ENCODE peak calls at places on chromosomes 11 and 22, in eight cellular contexts. H is sigmoid colon, W is spleen, C is suprapubic skin, A is heart left ventricle, K is tibial nerve, S is upper lobe of left lung, U is body of pancreas. M is an unnamed sample.

GRCh38 chr11:128415539-128415938 is 171.8 kb downstream of the ETS1 start:
- DNase-seq in U (no peak), K (no peak), A (no peak), H (no peak), W (no peak), S (no peak), C (no peak), M (no peak)

GRCh38 chr11:35031869-35032268 is 107.1 kb upstream of the CD44 start:
- DNase-seq in C (no peak), K (no peak), A (no peak), U (no peak), W (no peak), S (no peak), H (no peak), M (no peak)

GRCh38 chr11:57499413-57499982 is 16.0 kb downstream of the SLC43A1 start:
- DNase-seq in A (peak; percentile 98), S (peak; percentile 99), H (peak; percentile 99), W (peak; percentile 95), U (peak; percentile 98), K (peak; percentile 97), C (peak; percentile 96), M (peak; percentile 66)

GRCh38 chr11:30285416-30286121 is 37.3 kb upstream of the ARL14EP start:
- DNase-seq in C (no peak), H (no peak), A (no peak), U (no peak), K (no peak), S (no peak), W (no peak), M (no peak)

GRCh38 chr11:111376453-111376871 is 2.6 kb downstream of the POU2AF1 start:
- DNase-seq in H (no peak), U (no peak), S (no peak), W (no peak), K (no peak), C (no peak), A (no peak), M (no peak)

GRCh38 chr11:115869780-115870431 is 365.7 kb upstream of the CADM1 start:
- DNase-seq in A (no peak), K (no peak), H (no peak), U (no peak), C (no peak), S (no peak), W (no peak), M (no peak)

GRCh38 chr11:96607890-96608558 is 218.2 kb downstream of the JRKL start:
- DNase-seq in S (no peak), K (no peak), H (no peak), A (no peak), C (no peak), W (no peak), U (no peak), M (no peak)

GRCh38 chr11:9852465-9852864 is 188.6 kb downstream of the SWAP70 start:
- DNase-seq in S (no peak), C (no peak), U (no peak), A (no peak), H (no peak), K (no peak), W (no peak), M (no peak)

GRCh38 chr22:21939392-21940319 is 13.0 kb downstream of the PPM1F start:
- DNase-seq in C (no peak), K (no peak), A (no peak), H (no peak), U (no peak), W (peak; percentile 85), S (no peak), M (no peak)

GRCh38 chr11:27612932-27613669 is 87.2 kb downstream of the BDNF start:
- DNase-seq in U (no peak), C (no peak), A (no peak), S (no peak), W (no peak), K (no peak), H (no peak), M (no peak)

GRCh38 chr11:122340607-122341006 is 224.6 kb upstream of the BLID start:
- DNase-seq in C (no peak), H (no peak), W (no peak), U (no peak), K (no peak), A (no peak), S (no peak), M (no peak)

GRCh38 chr11:8694137-8694536 is 11.5 kb downstream of the RPL27A start:
- DNase-seq in H (no peak), K (no peak), C (peak; percentile 35), A (no peak), W (no peak), S (no peak), U (no peak), M (no peak)

GRCh38 chr11:102120437-102120935 is 10.2 kb downstream of the YAP1 start:
- DNase-seq in H (no peak), U (no peak), A (no peak), K (no peak), W (no peak), C (no peak), S (no peak), M (no peak)

GRCh38 chr11:17414317-17414737 is 25.9 kb upstream of the KCNJ11 start:
- DNase-seq in U (peak; percentile 84), S (no peak), C (no peak), K (no peak), W (peak; percentile 45), A (no peak), H (no peak), M (peak; percentile 49)

GRCh38 chr11:20158597-20159257 is 1.5 kb downstream of the DBX1 start:
- DNase-seq in C (no peak), S (peak; percentile 42), A (peak; percentile 47), H (peak; percentile 61), U (peak; percentile 70), W (no peak), K (no peak), M (no peak)

GRCh38 chr11:128548655-128549255 is 38.6 kb downstream of the ETS1 start:
- DNase-seq in H (peak; percentile 90), S (peak; percentile 90), K (peak; percentile 30), C (peak; percentile 74), W (peak; percentile 91), A (peak; percentile 85), U (peak; percentile 45), M (peak; percentile 74)

GRCh38 chr11:1442163-1442562 is 44.4 kb downstream of the MOB2 start:
- DNase-seq in C (no peak), S (no peak), W (no peak), K (no peak), U (no peak), A (no peak), H (no peak), M (no peak)

GRCh38 chr11:118522571-118523072 is 4.7 kb upstream of the TTC36 start:
- DNase-seq in U (peak; percentile 48), H (no peak), S (no peak), W (no peak), A (no peak), C (no peak), K (no peak), M (no peak)

GRCh38 chr11:31871310-31872073 is 60.4 kb upstream of the PAX6 start:
- DNase-seq in W (no peak), A (no peak), H (no peak), K (no peak), U (no peak), S (no peak), C (no peak), M (no peak)

GRCh38 chr11:20887137-20887536 is 217.8 kb downstream of the NELL1 start:
- DNase-seq in W (no peak), K (no peak), H (no peak), S (no peak), A (no peak), U (no peak), C (no peak), M (no peak)

GRCh38 chr11:86396403-86396802 is 21.7 kb downstream of the CCDC81 start:
- DNase-seq in W (no peak), K (no peak), H (no peak), A (no peak), C (no peak), U (no peak), S (no peak), M (no peak)

GRCh38 chr11:75554258-75555022 is 7.6 kb upstream of the SERPINH1 start:
- DNase-seq in H (peak; percentile 99), W (no peak), A (peak; percentile 96), S (peak; percentile 90), K (peak; percentile 66), U (peak; percentile 60), C (peak; percentile 91), M (peak; percentile 27)
- H3K27ac ChIP-seq in H (peak overlapping the region; percentile 92), W (peak overlapping the region; percentile 27), A (peak overlapping the region; percentile 89), S (peak overlapping the region; percentile 88), K (peak overlapping the region; percentile 58), U (peak overlapping the region; percentile 20), C (peak overlapping the region; percentile 72), M (peak overlapping the region; percentile 82)

GRCh38 chr11:44763111-44763820 is 36.5 kb downstream of the TSPAN18 start:
- DNase-seq in W (no peak), C (no peak), U (no peak), H (peak; percentile 35), A (no peak), K (no peak), S (no peak), M (no peak)

GRCh38 chr11:44765026-44765595 is 38.3 kb downstream of the TSPAN18 start:
- DNase-seq in C (no peak), K (no peak), U (no peak), W (no peak), S (no peak), H (peak; percentile 55), A (no peak), M (no peak)

GRCh38 chr11:44766112-44766971 is 39.6 kb downstream of the TSPAN18 start:
- DNase-seq in U (peak; percentile 66), W (no peak), S (no peak), A (peak; percentile 77), C (no peak), K (no peak), H (no peak), M (no peak)

GRCh38 chr11:44765676-44766075 is 38.9 kb downstream of the TSPAN18 start:
- DNase-seq in H (no peak), C (no peak), W (no peak), A (no peak), U (no peak), S (no peak), K (no peak), M (no peak)

GRCh38 chr11:44764583-44764982 is 37.8 kb downstream of the TSPAN18 start:
- DNase-seq in K (no peak), H (peak; percentile 35), S (no peak), U (no peak), C (no peak), W (no peak), A (no peak), M (no peak)
- TF ChIP-seq CTCF in K (no peak), H (no peak), S (no peak), U (no peak), C (no peak), W (no peak), A (no peak), M (no peak)

GRCh38 chr22:18056161-18056666 is 21.6 kb upstream of the PEX26 start:
- DNase-seq in W (peak; percentile 84), S (no peak), K (no peak), U (peak; percentile 41), A (no peak), H (no peak), C (no peak), M (peak; percentile 48)
- TF ChIP-seq POLR2A in W (no peak), S (no peak), K (no peak), U (no peak), A (no peak), H (no peak), C (no peak), M (no peak)

DNA sequence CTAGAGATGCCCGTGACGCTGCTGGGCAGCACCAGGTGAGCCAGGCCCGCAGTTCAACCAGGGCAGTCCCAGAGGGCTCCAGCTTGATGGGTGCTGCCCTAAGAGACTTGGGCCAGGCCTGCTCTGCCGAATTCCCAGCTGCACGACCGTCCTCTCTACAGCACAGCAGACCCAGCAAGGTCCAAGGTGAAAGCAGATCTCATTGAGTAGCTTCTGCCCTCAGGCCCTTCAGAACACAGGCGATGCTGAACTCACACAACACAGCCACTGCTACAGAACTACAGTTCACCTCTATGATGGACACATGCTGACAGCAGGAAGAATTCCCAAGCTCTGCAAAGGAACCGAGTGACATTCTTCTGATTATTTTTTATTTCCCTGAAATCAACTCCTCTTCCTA is 81.6 kb downstream of the MICAL3 start:
- DNase-seq in S (no peak), H (no peak), W (no peak), U (no peak), A (no peak), K (no peak), C (no peak), M (peak; percentile 27)
- H3K27ac ChIP-seq in S (no peak overlapping the region), H (peak overlapping the region; percentile 18), W (no peak overlapping the region), U (no peak overlapping the region), A (peak overlapping the region; percentile 88), K (peak overlapping the region; percentile 9), C (no peak overlapping the region), M (no peak overlapping the region)